ENCODE peak calls at places on chromosome 18, in nine cellular contexts. U is HepG2, J is SK-N-SH, X is GM12878, Y is A549, F is HCT116, L is K562, V is HL-60, G is GM23338. P is an unnamed sample.

GRCh38 chr18:5841518-5841917 is 53.8 kb downstream of the TMEM200C start:
- DNase-seq in V (no peak), U (no peak), J (no peak), L (no peak), X (no peak), G (no peak), F (no peak), Y (no peak), P (no peak)

GRCh38 chr18:28112056-28112470 is 64.9 kb downstream of the CDH2 start:
- DNase-seq in G (no peak), U (no peak), X (no peak), F (no peak), L (no peak), Y (no peak), J (no peak), V (no peak), P (no peak)

GRCh38 chr18:27752944-27753343 is 424.0 kb downstream of the CDH2 start:
- DNase-seq in G (no peak), X (no peak), L (no peak), V (no peak), F (no peak), U (no peak), Y (no peak), J (no peak), P (no peak)

GRCh38 chr18:54119524-54120019 is 104.9 kb downstream of the MBD2 start:
- DNase-seq in V (peak), G (peak), J (peak), X (peak), U (peak), Y (peak), L (peak), F (peak), P (peak)

GRCh38 chr18:40179647-40180175 is 1775.3 kb upstream of the PIK3C3 start:
- DNase-seq in J (no peak), V (no peak), F (no peak), U (no peak), X (no peak), Y (no peak), L (no peak), G (peak), P (no peak)

GRCh38 chr18:72612894-72613537 is 68.9 kb upstream of the CBLN2 start:
- DNase-seq in G (no peak), F (no peak), Y (no peak), U (no peak), J (no peak), L (no peak), V (peak), X (no peak), P (no peak)

GRCh38 chr18:6370886-6371635 is 43.6 kb downstream of the L3MBTL4 start:
- DNase-seq in J (peak), F (no peak), V (no peak), L (no peak), X (no peak), U (peak), Y (no peak), G (no peak), P (no peak)

GRCh38 chr18:62018034-62018760 is 125.4 kb upstream of the RNF152 start:
- DNase-seq in J (peak), U (no peak), X (no peak), G (no peak), F (no peak), L (no peak), V (no peak), Y (no peak), P (no peak)

GRCh38 chr18:27585602-27586173 is 400.6 kb upstream of the CHST9 start:
- DNase-seq in J (no peak), F (no peak), G (no peak), V (no peak), U (peak), Y (no peak), X (no peak), L (no peak), P (no peak)

GRCh38 chr18:48452863-48453323 is 43.7 kb upstream of the ZBTB7C start:
- DNase-seq in X (no peak), Y (no peak), F (no peak), V (peak), L (no peak), G (no peak), U (peak), J (no peak), P (no peak)

GRCh38 chr18:10419420-10420103 is 34.9 kb upstream of the APCDD1 start:
- DNase-seq in Y (no peak), G (no peak), J (no peak), U (no peak), L (peak), F (no peak), X (no peak), V (no peak), P (no peak)

GRCh38 chr18:44823782-44824181 is 143.1 kb downstream of the SETBP1 start:
- DNase-seq in G (no peak), J (no peak), U (no peak), Y (no peak), F (no peak), L (no peak), X (no peak), V (no peak), P (no peak)

GRCh38 chr18:39178171-39178570 is 1612.6 kb upstream of the CELF4 start:
- DNase-seq in Y (no peak), G (no peak), L (no peak), U (no peak), J (no peak), F (no peak), X (no peak), V (no peak), P (no peak)

GRCh38 chr18:8609711-8610441 is 639 bp downstream of the RAB12 start:
- DNase-seq in V (peak), U (no peak), Y (no peak), F (no peak), G (no peak), J (peak), X (no peak), L (peak), P (no peak)

GRCh38 chr18:515156-515815 is 14.8 kb upstream of the COLEC12 start:
- DNase-seq in U (no peak), L (no peak), X (no peak), F (no peak), J (no peak), Y (no peak), G (no peak), V (no peak), P (no peak)

GRCh38 chr18:43068781-43069180 is 46.7 kb downstream of the RIT2 start:
- DNase-seq in J (no peak), U (no peak), G (no peak), L (no peak), X (no peak), F (no peak), V (no peak), Y (no peak), P (no peak)

GRCh38 chr18:74472312-74472711 is 15.2 kb upstream of the DIPK1C start:
- DNase-seq in G (no peak), F (no peak), Y (no peak), L (no peak), U (no peak), V (no peak), X (no peak), J (no peak), P (no peak)

GRCh38 chr18:74465775-74466174 is 8.7 kb upstream of the DIPK1C start:
- DNase-seq in Y (no peak), V (no peak), J (no peak), X (no peak), G (no peak), L (no peak), F (no peak), U (no peak), P (no peak)

GRCh38 chr18:74463271-74463670 is 6.2 kb upstream of the DIPK1C start:
- DNase-seq in G (no peak), L (no peak), V (no peak), Y (no peak), U (no peak), X (no peak), F (no peak), J (no peak), P (no peak)

GRCh38 chr18:74473976-74474375 is 16.9 kb upstream of the DIPK1C start:
- DNase-seq in G (no peak), X (no peak), F (no peak), L (no peak), J (no peak), V (no peak), U (no peak), Y (no peak), P (no peak)

DNA sequence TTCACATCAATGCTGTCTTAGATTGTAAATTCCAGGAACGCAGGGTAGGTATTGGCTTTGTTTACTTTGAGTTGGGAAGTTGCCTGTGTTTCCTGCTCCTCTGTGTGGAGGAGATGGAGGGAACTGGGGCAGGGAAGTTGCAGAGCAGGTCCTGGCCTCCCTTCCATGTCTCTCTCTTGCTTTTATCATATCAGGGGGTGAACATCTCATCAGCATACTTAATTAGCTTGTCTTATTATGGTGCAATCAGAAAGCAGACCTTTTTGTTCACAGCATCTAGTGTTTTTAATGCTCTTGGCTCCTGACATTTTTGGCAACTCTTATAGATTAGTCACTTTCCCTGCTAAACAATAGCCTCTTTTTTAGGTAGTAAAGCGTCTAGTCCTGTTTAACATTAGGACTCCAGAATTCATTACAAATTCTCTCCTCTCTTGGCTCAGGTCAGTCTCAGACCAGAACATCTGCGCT is 11.5 kb upstream of the DIPK1C start:
- DNase-seq in J (no peak), G (no peak), Y (no peak), F (no peak), V (no peak), L (no peak), U (no peak), X (no peak), P (no peak)
- TF ChIP-seq REST in J (no peak), G (no peak), Y (no peak), F (no peak), V (no peak), L (no peak), U (no peak), X (no peak), P (no peak)

DNA sequence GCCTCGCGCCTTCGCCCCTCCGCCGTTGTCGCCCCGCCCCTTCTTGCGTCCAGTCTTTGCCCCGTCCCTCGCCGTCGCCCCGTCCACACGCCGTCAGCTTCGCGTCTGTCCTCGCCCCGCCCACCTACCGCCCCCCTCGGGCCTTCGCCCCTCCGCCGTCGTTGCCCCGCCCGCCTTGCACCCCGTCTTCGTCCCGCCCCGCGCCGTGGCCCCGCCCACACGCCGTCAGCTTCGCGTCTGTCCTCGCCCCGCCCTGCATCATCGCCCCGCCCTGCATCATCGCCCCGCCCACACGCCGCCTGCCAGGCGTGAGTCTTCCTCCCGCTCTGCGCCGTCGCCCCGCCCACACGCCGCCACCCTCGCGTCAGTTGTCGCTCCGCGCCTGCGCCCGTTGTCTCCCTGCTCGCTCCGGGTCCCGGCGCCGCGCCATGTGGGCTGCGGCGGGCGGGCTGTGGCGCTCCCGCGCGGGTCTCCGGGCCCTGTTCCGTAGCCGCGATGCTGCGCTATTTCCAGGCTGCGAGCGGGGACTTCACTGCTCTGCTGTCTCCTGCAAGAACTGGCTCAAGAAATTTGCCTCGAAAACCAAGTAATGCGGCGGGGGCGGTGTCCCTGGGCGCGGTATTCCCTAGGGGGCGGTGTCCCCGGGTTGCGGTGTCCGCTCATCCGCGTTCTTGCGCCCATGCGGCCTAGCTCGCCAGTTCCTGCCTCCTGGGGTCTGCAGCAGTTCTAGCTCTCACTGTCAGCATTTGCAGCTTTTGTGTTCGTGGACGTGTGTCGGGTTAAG is at the start of gene RBFA:
- DNase-seq in J (peak), X (peak), L (peak), V (peak), F (peak), Y (peak), U (peak), G (peak), P (peak)
- TF ChIP-seq CTCF in J (peak), X (peak), L (peak), V (no peak), F (peak), Y (peak), U (peak), G (peak), P (no peak)

DNA sequence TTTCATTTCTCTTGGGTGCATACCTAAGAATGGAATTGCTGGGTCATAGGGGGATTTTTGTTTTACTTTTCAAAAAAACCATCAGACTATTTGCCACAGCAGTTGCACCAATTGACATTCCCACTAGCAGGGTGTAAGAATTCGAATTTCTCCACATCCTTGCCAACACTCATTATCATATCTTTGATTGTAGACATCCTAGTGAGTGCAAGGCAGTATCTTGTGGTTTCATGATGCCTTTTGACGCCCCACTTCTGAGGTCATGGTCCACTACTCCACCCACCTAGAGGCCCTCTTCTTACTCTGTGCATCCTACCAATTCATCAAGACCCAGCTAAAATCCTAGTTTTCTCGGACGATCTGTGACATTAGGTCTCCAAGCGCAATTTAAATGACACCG is 161.9 kb downstream of the MYO5B start:
- DNase-seq in G (no peak), U (no peak), L (no peak), X (no peak), Y (no peak), J (no peak), F (no peak), V (no peak), P (no peak)
- TF ChIP-seq REST in G (no peak), U (no peak), L (no peak), X (no peak), Y (no peak), J (no peak), F (no peak), V (no peak), P (no peak)

GRCh38 chr18:36567800-36568199 is 261.0 kb downstream of the TPGS2 start:
- DNase-seq in L (no peak), G (peak), J (no peak), V (no peak), X (no peak), F (no peak), U (no peak), Y (no peak), P (no peak)

GRCh38 chr18:36576339-36576738 is 252.5 kb downstream of the TPGS2 start:
- DNase-seq in F (no peak), G (no peak), U (no peak), Y (no peak), V (no peak), X (no peak), L (no peak), J (no peak), P (no peak)

GRCh38 chr18:36568487-36568886 is 260.3 kb downstream of the TPGS2 start:
- DNase-seq in Y (no peak), X (peak), G (no peak), J (no peak), L (no peak), V (no peak), F (no peak), U (no peak), P (no peak)

GRCh38 chr18:36572135-36572856 is 256.5 kb downstream of the TPGS2 start:
- DNase-seq in Y (peak), L (peak), V (peak), X (peak), F (peak), J (peak), G (peak), U (peak), P (peak)
- TF ChIP-seq CTCF in Y (peak), L (peak), V (peak), X (peak), F (peak), J (peak), G (peak), U (peak), P (peak)

GRCh38 chr18:50902797-50903196 is 23.9 kb downstream of the ME2 start:
- DNase-seq in Y (no peak), U (peak), L (no peak), J (no peak), G (no peak), X (no peak), V (no peak), F (no peak), P (no peak)
- TF ChIP-seq REST in Y (no peak), U (peak), L (no peak), J (no peak), G (no peak), X (no peak), V (no peak), F (no peak), P (no peak)

GRCh38 chr18:70075906-70076305 is 128.2 kb upstream of the CD226 start:
- DNase-seq in X (no peak), F (no peak), J (no peak), L (no peak), V (no peak), G (no peak), U (no peak), Y (no peak), P (no peak)
- TF ChIP-seq CTCF in X (no peak), F (no peak), J (peak), L (no peak), V (no peak), G (no peak), U (no peak), Y (no peak), P (no peak)

DNA sequence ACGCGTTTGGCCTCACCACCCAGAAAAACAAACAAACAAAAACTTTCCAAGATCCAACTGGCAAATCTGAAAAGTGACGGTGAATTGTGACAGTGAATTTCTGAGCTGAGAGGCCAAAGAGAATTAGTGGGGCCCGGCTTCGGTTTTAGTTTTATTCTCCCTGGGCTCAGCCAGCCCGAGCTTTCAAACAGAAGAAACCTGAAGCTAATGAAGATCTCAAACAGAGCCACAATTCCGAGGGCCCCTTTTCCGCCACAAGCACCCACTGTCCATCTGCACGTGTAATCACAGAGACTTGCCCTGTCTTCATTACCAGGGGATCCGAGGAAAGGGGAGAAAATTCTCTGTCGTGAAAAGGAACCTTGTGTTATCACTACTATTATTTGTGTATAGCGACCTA is 4.2 kb upstream of the ONECUT2 start:
- DNase-seq in J (no peak), U (no peak), L (no peak), X (no peak), G (peak), F (no peak), Y (no peak), V (no peak), P (no peak)
- TF ChIP-seq REST in J (no peak), U (no peak), L (no peak), X (no peak), G (no peak), F (no peak), Y (no peak), V (no peak), P (no peak)

GRCh38 chr18:63828120-63828519 is 52.9 kb downstream of the SERPINB7 start:
- DNase-seq in J (no peak), F (no peak), U (no peak), G (no peak), Y (no peak), L (no peak), X (no peak), V (no peak), P (no peak)

GRCh38 chr18:63819780-63820179 is 44.6 kb downstream of the SERPINB7 start:
- DNase-seq in F (no peak), Y (no peak), X (no peak), U (no peak), G (no peak), L (no peak), J (no peak), V (no peak), P (no peak)

GRCh38 chr18:63820694-63821093 is 45.5 kb downstream of the SERPINB7 start:
- DNase-seq in Y (no peak), G (peak), V (no peak), J (no peak), U (no peak), L (no peak), X (no peak), F (no peak), P (no peak)

GRCh38 chr18:63823516-63824219 is 48.5 kb downstream of the SERPINB7 start:
- DNase-seq in Y (no peak), L (peak), G (peak), J (peak), U (peak), V (peak), X (no peak), F (peak), P (no peak)

GRCh38 chr18:63824220-63824525 is 49.0 kb downstream of the SERPINB7 start:
- DNase-seq in Y (no peak), L (no peak), J (no peak), G (no peak), F (no peak), U (no peak), V (no peak), X (no peak), P (no peak)
- TF ChIP-seq CTCF in Y (no peak), L (no peak), J (no peak), G (no peak), F (no peak), U (no peak), V (no peak), X (no peak), P (no peak)

P was measured in Panc1.